ENCODE peak calls at places on chromosomes 7 and 10, in seven cellular contexts. One of them, this sample, is unnamed.

GRCh38 chr7:154503962-154504550 is 451.9 kb downstream of the DPP6 start:
- DNase-seq in AG09319: no peak
- DNase-seq in H9: no peak
- DNase-seq in fibroblast of lung: peak
- DNase-seq in GM20000: peak
- DNase-seq in adrenal gland: no peak
- DNase-seq in coronary artery: no peak
- DNase-seq in this sample: no peak

GRCh38 chr7:84112771-84113170 is 81.8 kb downstream of the SEMA3A start:
- DNase-seq in fibroblast of lung: peak
- DNase-seq in adrenal gland: no peak
- DNase-seq in H9: no peak
- DNase-seq in AG09319: no peak
- DNase-seq in GM20000: no peak
- DNase-seq in coronary artery: no peak
- DNase-seq in this sample: no peak

GRCh38 chr10:113142601-113143000 is 192.6 kb downstream of the TCF7L2 start:
- DNase-seq in H9: no peak
- DNase-seq in adrenal gland: no peak
- DNase-seq in coronary artery: no peak
- DNase-seq in GM20000: no peak
- DNase-seq in fibroblast of lung: no peak
- DNase-seq in AG09319: no peak
- DNase-seq in this sample: no peak

GRCh38 chr7:1046722-1047679 is 2.7 kb downstream of the GPR146 start:
- DNase-seq in fibroblast of lung: no peak
- DNase-seq in GM20000: no peak
- DNase-seq in AG09319: no peak
- DNase-seq in coronary artery: no peak
- DNase-seq in adrenal gland: no peak
- DNase-seq in H9: no peak
- DNase-seq in this sample: no peak

GRCh38 chr10:21985541-21985940 is 18.0 kb downstream of the DNAJC1 start:
- DNase-seq in adrenal gland: no peak
- DNase-seq in GM20000: no peak
- DNase-seq in H9: no peak
- DNase-seq in fibroblast of lung: peak
- DNase-seq in AG09319: no peak
- DNase-seq in coronary artery: no peak
- DNase-seq in this sample: no peak

GRCh38 chr7:102392332-102392731 is 3.8 kb upstream of the PRKRIP1 start:
- DNase-seq in coronary artery: no peak
- DNase-seq in adrenal gland: no peak
- DNase-seq in GM20000: no peak
- DNase-seq in AG09319: no peak
- DNase-seq in H9: no peak
- DNase-seq in fibroblast of lung: no peak
- DNase-seq in this sample: no peak

GRCh38 chr7:67137464-67137863 is 140.8 kb downstream of the TYW1 start:
- DNase-seq in adrenal gland: no peak
- DNase-seq in coronary artery: no peak
- DNase-seq in fibroblast of lung: peak
- DNase-seq in AG09319: no peak
- DNase-seq in GM20000: no peak
- DNase-seq in H9: no peak
- DNase-seq in this sample: no peak

GRCh38 chr10:95459446-95459845 is 101.7 kb downstream of the SORBS1 start:
- DNase-seq in GM20000: no peak
- DNase-seq in H9: no peak
- DNase-seq in coronary artery: peak
- DNase-seq in adrenal gland: no peak
- DNase-seq in fibroblast of lung: no peak
- DNase-seq in AG09319: no peak
- DNase-seq in this sample: no peak

GRCh38 chr7:119483364-119483763 is 789.6 kb upstream of the KCND2 start:
- DNase-seq in AG09319: no peak
- DNase-seq in coronary artery: no peak
- DNase-seq in H9: no peak
- DNase-seq in fibroblast of lung: no peak
- DNase-seq in GM20000: no peak
- DNase-seq in adrenal gland: no peak
- DNase-seq in this sample: no peak

GRCh38 chr10:62194924-62195674 is 73.5 kb downstream of the RTKN2 start:
- DNase-seq in coronary artery: no peak
- DNase-seq in GM20000: no peak
- DNase-seq in fibroblast of lung: no peak
- DNase-seq in adrenal gland: no peak
- DNase-seq in H9: no peak
- DNase-seq in AG09319: no peak
- DNase-seq in this sample: no peak

GRCh38 chr7:79176859-79177477 is 276.5 kb downstream of the MAGI2 start:
- DNase-seq in fibroblast of lung: peak
- DNase-seq in GM20000: no peak
- DNase-seq in coronary artery: no peak
- DNase-seq in adrenal gland: no peak
- DNase-seq in H9: no peak
- DNase-seq in AG09319: peak
- DNase-seq in this sample: no peak

GRCh38 chr10:95474228-95475002 is 86.8 kb downstream of the SORBS1 start:
- DNase-seq in fibroblast of lung: peak
- DNase-seq in adrenal gland: no peak
- DNase-seq in AG09319: no peak
- DNase-seq in H9: no peak
- DNase-seq in coronary artery: peak
- DNase-seq in GM20000: no peak
- DNase-seq in this sample: no peak

GRCh38 chr7:26696161-26696560 is 168.2 kb downstream of the SKAP2 start:
- DNase-seq in fibroblast of lung: no peak
- DNase-seq in adrenal gland: no peak
- DNase-seq in coronary artery: no peak
- DNase-seq in AG09319: no peak
- DNase-seq in H9: no peak
- DNase-seq in GM20000: no peak
- DNase-seq in this sample: no peak

GRCh38 chr7:76428868-76429805 is 4.4 kb downstream of the ZP3 start:
- DNase-seq in fibroblast of lung: no peak
- DNase-seq in coronary artery: no peak
- DNase-seq in H9: peak
- DNase-seq in adrenal gland: no peak
- DNase-seq in GM20000: no peak
- DNase-seq in AG09319: no peak
- DNase-seq in this sample: no peak

GRCh38 chr7:151833691-151834090 is 43.2 kb downstream of the PRKAG2 start:
- DNase-seq in GM20000: no peak
- DNase-seq in adrenal gland: no peak
- DNase-seq in fibroblast of lung: no peak
- DNase-seq in AG09319: no peak
- DNase-seq in coronary artery: no peak
- DNase-seq in H9: no peak
- DNase-seq in this sample: no peak

GRCh38 chr7:151692721-151693120 is 173.0 kb upstream of the RHEB start:
- DNase-seq in AG09319: no peak
- DNase-seq in coronary artery: no peak
- DNase-seq in GM20000: no peak
- DNase-seq in adrenal gland: no peak
- DNase-seq in H9: peak
- DNase-seq in fibroblast of lung: no peak
- DNase-seq in this sample: no peak

GRCh38 chr7:143381427-143382125 is 431 bp downstream of the ZYX start:
- DNase-seq in fibroblast of lung: peak
- DNase-seq in adrenal gland: peak
- DNase-seq in H9: peak
- DNase-seq in AG09319: peak
- DNase-seq in coronary artery: peak
- DNase-seq in GM20000: no peak
- DNase-seq in this sample: peak

GRCh38 chr7:4074994-4075393 is 607.1 kb upstream of the FOXK1 start:
- DNase-seq in GM20000: no peak
- DNase-seq in coronary artery: no peak
- DNase-seq in AG09319: no peak
- DNase-seq in fibroblast of lung: no peak
- DNase-seq in adrenal gland: no peak
- DNase-seq in H9: no peak
- DNase-seq in this sample: no peak

GRCh38 chr7:92695308-92696261 is 105.4 kb upstream of the FAM133B start:
- DNase-seq in adrenal gland: peak
- DNase-seq in fibroblast of lung: peak
- DNase-seq in coronary artery: no peak
- DNase-seq in GM20000: no peak
- DNase-seq in AG09319: peak
- DNase-seq in H9: peak
- DNase-seq in this sample: peak

GRCh38 chr7:121126801-121127534 is 138.5 kb downstream of the CPED1 start:
- DNase-seq in AG09319: no peak
- DNase-seq in GM20000: no peak
- DNase-seq in coronary artery: no peak
- DNase-seq in adrenal gland: no peak
- DNase-seq in fibroblast of lung: peak
- DNase-seq in H9: no peak
- DNase-seq in this sample: no peak

GRCh38 chr10:114458955-114459354 is 54.7 kb upstream of the AFAP1L2 start:
- DNase-seq in AG09319: no peak
- DNase-seq in H9: peak
- DNase-seq in coronary artery: no peak
- DNase-seq in adrenal gland: no peak
- DNase-seq in fibroblast of lung: no peak
- DNase-seq in GM20000: peak
- DNase-seq in this sample: peak

GRCh38 chr10:104348601-104349000 is 5.0 kb upstream of the CFAP58 start:
- DNase-seq in GM20000: no peak
- DNase-seq in fibroblast of lung: no peak
- DNase-seq in adrenal gland: no peak
- DNase-seq in H9: no peak
- DNase-seq in coronary artery: no peak
- DNase-seq in AG09319: no peak
- DNase-seq in this sample: no peak

GRCh38 chr7:132573237-132573636 is 3.0 kb downstream of the PLXNA4 start:
- DNase-seq in H9: no peak
- DNase-seq in coronary artery: no peak
- DNase-seq in GM20000: no peak
- DNase-seq in adrenal gland: no peak
- DNase-seq in fibroblast of lung: no peak
- DNase-seq in AG09319: no peak
- DNase-seq in this sample: no peak
- TF ChIP-seq CTCF in H9: no peak
- TF ChIP-seq CTCF in coronary artery: no peak
- TF ChIP-seq CTCF in GM20000: no peak
- TF ChIP-seq CTCF in adrenal gland: no peak
- TF ChIP-seq CTCF in fibroblast of lung: no peak
- TF ChIP-seq CTCF in AG09319: no peak
- TF ChIP-seq CTCF in this sample: no peak

DNA sequence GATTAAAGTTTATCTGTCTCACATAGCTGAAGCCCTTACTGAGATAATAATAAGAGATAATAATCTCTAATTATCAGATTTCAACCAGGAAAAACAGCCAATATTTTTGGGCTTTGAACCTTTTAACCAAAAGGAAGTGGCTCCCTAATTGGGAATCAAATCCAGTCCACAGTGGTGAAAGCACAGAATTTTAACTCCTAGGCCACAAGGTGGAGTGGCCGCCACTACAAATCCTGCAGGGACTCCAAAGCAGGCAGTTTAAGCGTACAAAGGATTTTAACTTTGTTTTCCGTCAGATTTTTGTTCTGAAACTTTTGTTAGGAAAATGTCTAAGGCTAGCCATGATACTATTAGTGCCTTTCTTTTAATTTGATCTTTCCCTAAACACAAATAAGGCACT is 99.6 kb upstream of the CCNY start:
- DNase-seq in adrenal gland: no peak
- DNase-seq in coronary artery: no peak
- DNase-seq in GM20000: no peak
- DNase-seq in fibroblast of lung: peak
- DNase-seq in H9: no peak
- DNase-seq in AG09319: no peak
- DNase-seq in this sample: no peak
- TF ChIP-seq CTCF in adrenal gland: no peak
- TF ChIP-seq CTCF in coronary artery: no peak
- TF ChIP-seq CTCF in GM20000: no peak
- TF ChIP-seq CTCF in fibroblast of lung: peak
- TF ChIP-seq CTCF in H9: peak
- TF ChIP-seq CTCF in AG09319: peak
- TF ChIP-seq CTCF in this sample: peak

GRCh38 chr10:48774416-48775205 is 89.9 kb downstream of the WDFY4 start:
- DNase-seq in GM20000: no peak
- DNase-seq in coronary artery: peak
- DNase-seq in AG09319: no peak
- DNase-seq in adrenal gland: no peak
- DNase-seq in H9: no peak
- DNase-seq in fibroblast of lung: no peak
- DNase-seq in this sample: no peak
- TF ChIP-seq CTCF in GM20000: no peak
- TF ChIP-seq CTCF in coronary artery: no peak
- TF ChIP-seq CTCF in AG09319: no peak
- TF ChIP-seq CTCF in adrenal gland: no peak
- TF ChIP-seq CTCF in H9: no peak
- TF ChIP-seq CTCF in fibroblast of lung: no peak
- TF ChIP-seq CTCF in this sample: no peak

GRCh38 chr10:17290226-17290625 is 62.2 kb downstream of the VIM start:
- DNase-seq in AG09319: no peak
- DNase-seq in GM20000: no peak
- DNase-seq in adrenal gland: no peak
- DNase-seq in fibroblast of lung: peak
- DNase-seq in H9: no peak
- DNase-seq in coronary artery: no peak
- DNase-seq in this sample: no peak
- TF ChIP-seq CTCF in AG09319: peak
- TF ChIP-seq CTCF in GM20000: no peak
- TF ChIP-seq CTCF in adrenal gland: no peak
- TF ChIP-seq CTCF in fibroblast of lung: peak
- TF ChIP-seq CTCF in H9: peak
- TF ChIP-seq CTCF in coronary artery: no peak
- TF ChIP-seq CTCF in this sample: peak

GRCh38 chr10:91091780-91092179 is 128.7 kb upstream of the PCGF5 start:
- DNase-seq in H9: no peak
- DNase-seq in GM20000: no peak
- DNase-seq in adrenal gland: no peak
- DNase-seq in coronary artery: no peak
- DNase-seq in AG09319: no peak
- DNase-seq in fibroblast of lung: no peak
- DNase-seq in this sample: no peak

GRCh38 chr10:91096263-91096662 is 124.2 kb upstream of the PCGF5 start:
- DNase-seq in adrenal gland: no peak
- DNase-seq in GM20000: no peak
- DNase-seq in fibroblast of lung: no peak
- DNase-seq in AG09319: no peak
- DNase-seq in coronary artery: no peak
- DNase-seq in H9: no peak
- DNase-seq in this sample: no peak

GRCh38 chr10:91088300-91089140 is 131.9 kb upstream of the PCGF5 start:
- DNase-seq in fibroblast of lung: peak
- DNase-seq in AG09319: no peak
- DNase-seq in H9: no peak
- DNase-seq in coronary artery: no peak
- DNase-seq in GM20000: peak
- DNase-seq in adrenal gland: no peak
- DNase-seq in this sample: no peak

GRCh38 chr10:91090761-91091529 is 129.5 kb upstream of the PCGF5 start:
- DNase-seq in GM20000: peak
- DNase-seq in AG09319: no peak
- DNase-seq in coronary artery: no peak
- DNase-seq in adrenal gland: no peak
- DNase-seq in H9: no peak
- DNase-seq in fibroblast of lung: peak
- DNase-seq in this sample: no peak
- TF ChIP-seq CTCF in GM20000: no peak
- TF ChIP-seq CTCF in AG09319: peak
- TF ChIP-seq CTCF in coronary artery: no peak
- TF ChIP-seq CTCF in adrenal gland: peak
- TF ChIP-seq CTCF in H9: no peak
- TF ChIP-seq CTCF in fibroblast of lung: peak
- TF ChIP-seq CTCF in this sample: peak

GRCh38 chr7:155921804-155922506 is 109.7 kb upstream of the SHH start:
- DNase-seq in adrenal gland: no peak
- DNase-seq in GM20000: no peak
- DNase-seq in coronary artery: no peak
- DNase-seq in fibroblast of lung: no peak
- DNase-seq in H9: peak
- DNase-seq in AG09319: no peak
- DNase-seq in this sample: no peak
- TF ChIP-seq CTCF in adrenal gland: no peak
- TF ChIP-seq CTCF in GM20000: no peak
- TF ChIP-seq CTCF in coronary artery: no peak
- TF ChIP-seq CTCF in fibroblast of lung: no peak
- TF ChIP-seq CTCF in H9: no peak
- TF ChIP-seq CTCF in AG09319: no peak
- TF ChIP-seq CTCF in this sample: no peak

This sample was measured in neural crest cell.